ENCODE peak calls at places on chromosomes 12 and 14, in eight cellular contexts. Z is H9, H is GM20000, T is fibroblast of lung, L is lower leg skin, N is NB4, V is fibroblast of mammary gland, Q is Calu3. S is an unnamed sample.

GRCh38 chr14:92589213-92589852 is 75.8 kb downstream of the RIN3 start:
- DNase-seq in L (no peak), H (peak), Z (no peak), T (peak), V (peak), N (peak), Q (no peak), S (no peak)

GRCh38 chr12:544142-544541 is 84.4 kb downstream of the B4GALNT3 start:
- DNase-seq in Z (no peak), H (no peak), T (no peak), N (no peak), V (no peak), L (no peak), Q (no peak), S (no peak)

GRCh38 chr12:63040526-63041220 is 105.7 kb upstream of the PPM1H start:
- DNase-seq in L (no peak), N (no peak), Z (no peak), H (no peak), T (no peak), Q (no peak), V (no peak), S (no peak)

GRCh38 chr14:64965356-64966000 is 6.7 kb downstream of the RAB15 start:
- DNase-seq in N (no peak), T (no peak), L (no peak), H (no peak), V (no peak), Z (no peak), Q (no peak), S (no peak)

GRCh38 chr12:46377678-46378077 is 5.1 kb upstream of the SLC38A2 start:
- DNase-seq in N (no peak), V (peak), T (peak), H (no peak), Q (no peak), L (no peak), Z (no peak), S (no peak)

GRCh38 chr12:67661311-67662011 is 12.9 kb downstream of the DYRK2 start:
- DNase-seq in Q (no peak), T (peak), L (no peak), V (peak), Z (no peak), H (no peak), N (peak), S (no peak)

GRCh38 chr12:113002155-113002554 is 23.8 kb downstream of the OAS2 start:
- DNase-seq in N (peak), T (no peak), Z (peak), V (no peak), L (no peak), H (no peak), Q (no peak), S (peak)

GRCh38 chr12:94204647-94205247 is 56.4 kb downstream of the PLXNC1 start:
- DNase-seq in V (no peak), Q (no peak), N (no peak), L (no peak), Z (no peak), H (peak), T (no peak), S (no peak)

GRCh38 chr12:14952295-14952995 is 9.0 kb downstream of the ARHGDIB start:
- DNase-seq in V (peak), Z (no peak), L (no peak), T (peak), Q (peak), N (peak), H (peak), S (no peak)

GRCh38 chr12:109099426-109100020 is 2.1 kb downstream of the UNG start:
- DNase-seq in L (no peak), Q (no peak), V (no peak), N (no peak), H (no peak), Z (no peak), T (peak), S (no peak)

GRCh38 chr12:67099858-67100257 is 169.3 kb upstream of the CAND1 start:
- DNase-seq in Z (no peak), H (no peak), Q (no peak), L (no peak), V (no peak), N (no peak), T (no peak), S (no peak)

GRCh38 chr12:94046626-94047410 is 101.6 kb upstream of the PLXNC1 start:
- DNase-seq in H (no peak), V (peak), T (no peak), L (no peak), N (peak), Q (no peak), Z (no peak), S (no peak)

GRCh38 chr12:108364879-108365278 is 25.8 kb upstream of the CMKLR1 start:
- DNase-seq in Q (no peak), V (no peak), T (no peak), H (no peak), Z (no peak), L (no peak), N (peak), S (peak)

GRCh38 chr14:88895116-88895515 is 70.7 kb downstream of the TTC8 start:
- DNase-seq in L (no peak), N (no peak), T (peak), Q (no peak), H (no peak), V (peak), Z (no peak), S (no peak)

GRCh38 chr12:7023096-7023495 is 4.8 kb upstream of the LPCAT3 start:
- DNase-seq in Z (no peak), T (no peak), Q (no peak), N (no peak), V (no peak), L (no peak), H (no peak), S (no peak)

GRCh38 chr14:105145381-105146180 is 23.0 kb downstream of the JAG2 start:
- DNase-seq in N (no peak), T (no peak), Q (no peak), L (no peak), Z (no peak), H (no peak), V (no peak), S (no peak)

GRCh38 chr14:70735043-70735442 is 74.3 kb downstream of the MAP3K9 start:
- DNase-seq in H (no peak), Q (no peak), Z (no peak), N (no peak), T (no peak), V (peak), L (no peak), S (no peak)

GRCh38 chr12:93889516-93890202 is 212.5 kb downstream of the CRADD start:
- DNase-seq in L (no peak), Z (no peak), Q (no peak), V (peak), T (no peak), N (peak), H (no peak), S (no peak)

GRCh38 chr14:48973136-48973535 is 613.0 kb downstream of the RPS29 start:
- DNase-seq in T (peak), V (no peak), H (no peak), N (no peak), Q (no peak), Z (no peak), L (no peak), S (no peak)

GRCh38 chr14:105547741-105548169 is 21.4 kb downstream of the TMEM121 start:
- DNase-seq in L (no peak), H (no peak), T (no peak), N (no peak), Q (no peak), V (no peak), Z (no peak), S (no peak)

GRCh38 chr12:108387771-108388170 is 48.7 kb upstream of the CMKLR1 start:
- DNase-seq in L (no peak), T (no peak), H (no peak), Q (no peak), N (no peak), Z (no peak), V (no peak), S (no peak)

GRCh38 chr12:57741413-57741789 is 2.9 kb upstream of the AGAP2 start:
- DNase-seq in N (no peak), T (no peak), L (no peak), H (no peak), V (no peak), Q (no peak), Z (no peak), S (no peak)

GRCh38 chr14:31161274-31161673 is 46.3 kb downstream of the HECTD1 start:
- DNase-seq in Q (no peak), V (no peak), N (no peak), Z (no peak), L (no peak), H (no peak), T (peak), S (no peak)

DNA sequence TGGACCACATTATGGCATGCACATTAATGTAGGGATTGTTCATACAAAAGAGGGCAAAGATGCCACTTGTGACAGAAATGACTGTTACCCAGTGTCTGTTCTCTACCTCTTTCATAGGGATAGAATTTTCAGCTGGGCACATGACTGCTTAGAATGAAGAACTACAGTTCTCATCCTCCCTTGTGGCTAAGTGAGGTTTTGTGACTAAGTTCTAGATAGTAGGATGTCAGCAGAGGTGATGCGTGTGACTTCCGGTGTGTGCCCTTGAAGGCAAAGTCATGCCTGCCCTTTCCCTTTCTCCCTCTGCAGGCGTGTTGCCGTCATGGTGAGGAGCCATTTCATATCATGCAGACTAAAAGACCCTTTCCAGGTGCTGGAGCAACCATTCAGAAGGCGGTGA is 99.3 kb downstream of the CACNA1C start:
- DNase-seq in T (no peak), L (no peak), Q (no peak), H (no peak), V (no peak), Z (no peak), N (no peak), S (no peak)
- TF ChIP-seq CTCF in T (no peak), L (no peak), Q (no peak), H (no peak), V (no peak), Z (no peak), N (no peak), S (no peak)

DNA sequence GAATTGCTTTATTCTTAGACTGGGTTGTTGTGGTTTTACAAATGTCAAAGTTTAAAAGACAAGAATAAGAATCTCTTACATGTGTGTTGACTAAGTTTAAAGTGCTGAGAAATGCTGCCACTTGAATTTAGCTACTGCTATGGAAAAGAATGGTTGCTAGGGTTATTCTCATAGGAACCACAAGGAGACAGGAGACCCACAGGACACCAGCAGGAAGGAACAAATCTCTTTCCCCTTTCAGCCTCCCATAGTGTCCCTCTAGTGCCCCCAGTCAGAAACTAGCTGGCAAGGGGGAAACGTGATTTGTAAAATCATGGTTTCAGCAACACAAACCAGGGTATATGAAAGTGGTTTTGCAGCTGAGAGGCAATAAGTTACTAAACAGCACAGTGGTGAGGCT is 102.7 kb downstream of the ST8SIA1 start:
- DNase-seq in Q (no peak), V (peak), N (no peak), H (no peak), L (no peak), T (peak), Z (no peak), S (no peak)
- TF ChIP-seq CTCF in Q (no peak), V (peak), N (no peak), H (no peak), L (no peak), T (peak), Z (peak), S (no peak)

DNA sequence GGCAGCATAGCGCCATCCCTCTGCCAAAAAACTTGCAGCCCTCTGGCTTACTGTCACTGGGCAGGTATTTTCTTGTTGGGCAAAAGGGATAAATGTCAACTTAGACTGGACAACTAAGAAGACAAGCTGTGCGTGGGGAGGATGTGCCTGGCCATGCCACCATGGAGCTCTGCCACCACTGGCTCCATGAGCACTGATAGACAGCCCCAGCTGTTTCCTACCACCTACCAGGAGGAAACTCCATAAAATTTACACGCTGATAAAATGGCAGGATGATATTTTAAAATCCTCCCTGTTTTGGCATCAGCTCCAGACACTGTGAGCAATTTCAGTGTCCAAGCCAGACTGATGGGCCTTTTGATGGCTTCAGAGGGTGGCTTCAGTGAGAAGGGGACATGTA is 7.1 kb upstream of the GALNT16 start:
- DNase-seq in Z (no peak), H (no peak), T (no peak), Q (no peak), L (no peak), N (no peak), V (no peak), S (no peak)
- TF ChIP-seq CTCF in Z (no peak), H (no peak), T (no peak), Q (no peak), L (no peak), N (no peak), V (no peak), S (no peak)

GRCh38 chr12:20268121-20268732 is 100.1 kb upstream of the PDE3A start:
- DNase-seq in N (peak), Z (no peak), V (peak), L (no peak), H (no peak), Q (no peak), T (peak), S (no peak)
- TF ChIP-seq CTCF in N (no peak), Z (no peak), V (no peak), L (no peak), H (no peak), Q (no peak), T (no peak), S (no peak)

DNA sequence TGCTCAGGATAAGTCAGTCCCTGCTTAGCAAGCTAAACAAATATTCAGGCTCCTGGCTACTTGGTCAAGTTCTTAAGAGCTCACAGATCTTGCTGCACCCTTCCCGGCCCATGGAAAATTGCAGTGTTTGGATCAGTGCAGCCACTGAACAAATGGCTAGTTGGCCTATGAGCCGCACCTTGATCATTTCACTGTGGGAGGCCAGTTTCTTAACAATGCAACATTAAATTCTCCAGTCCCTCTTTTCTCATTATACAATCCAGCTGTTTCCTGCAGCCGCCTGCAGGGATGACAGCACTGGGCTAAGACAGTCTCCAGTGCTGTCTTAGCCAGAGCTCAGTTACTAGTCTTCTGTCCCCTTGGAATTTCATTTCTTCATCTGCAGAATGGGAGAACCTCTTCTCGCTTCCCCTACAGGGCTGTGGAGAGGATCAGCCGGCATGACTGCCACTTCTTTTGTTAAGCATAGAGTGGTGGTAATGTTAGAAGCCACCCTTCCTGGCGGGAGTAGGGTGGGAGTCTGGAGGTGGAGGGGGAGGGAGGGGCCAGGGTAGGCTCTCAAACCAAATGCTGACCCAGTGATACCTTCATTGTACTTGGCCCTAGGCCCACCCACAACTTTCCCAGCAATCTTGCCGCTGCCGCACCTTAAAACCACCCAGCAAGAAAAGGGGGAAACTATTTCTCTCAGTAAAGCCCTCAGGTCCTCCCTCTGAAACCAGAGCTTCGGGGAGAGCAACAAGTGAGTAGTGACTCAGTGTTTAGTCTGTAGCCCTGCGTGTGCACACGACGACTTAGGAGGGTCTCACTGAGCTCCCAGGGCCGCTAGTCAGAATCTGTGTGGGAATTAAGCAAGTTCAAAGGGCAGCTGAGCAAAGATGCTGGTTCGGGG is 145.7 kb downstream of the NUAK1 start:
- DNase-seq in Z (no peak), H (no peak), Q (no peak), T (peak), V (no peak), L (no peak), N (no peak), S (no peak)
- TF ChIP-seq CTCF in Z (no peak), H (no peak), Q (no peak), T (no peak), V (no peak), L (no peak), N (no peak), S (no peak)

DNA sequence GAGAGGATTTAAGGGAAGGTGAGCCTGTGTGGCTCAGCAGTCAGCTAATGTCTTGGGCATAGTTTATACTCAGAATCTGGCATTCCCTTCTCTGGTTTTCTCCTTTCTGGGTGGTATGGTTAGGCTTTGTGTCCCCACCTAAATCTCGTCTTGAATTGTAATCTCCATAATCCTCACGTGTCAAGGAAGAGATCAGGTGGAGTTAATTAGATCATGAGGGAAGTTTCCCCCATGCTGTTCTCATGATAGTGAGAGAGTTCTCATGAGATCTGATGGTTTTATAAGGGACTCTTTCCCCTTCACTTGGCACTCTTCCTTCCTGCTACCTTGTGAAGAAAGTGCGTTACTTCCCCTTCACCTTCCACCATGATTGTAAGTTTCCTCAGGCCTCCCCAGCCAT is 169.8 kb upstream of the PELI2 start:
- DNase-seq in V (no peak), T (no peak), H (no peak), L (no peak), Q (no peak), Z (no peak), N (no peak), S (no peak)
- TF ChIP-seq CTCF in V (no peak), T (no peak), H (no peak), L (no peak), Q (no peak), Z (no peak), N (no peak), S (no peak)

GRCh38 chr12:92244036-92244435 is 98.4 kb upstream of the BTG1 start:
- DNase-seq in Q (no peak), T (no peak), Z (no peak), V (peak), H (no peak), L (peak), N (no peak), S (no peak)
- TF ChIP-seq CTCF in Q (no peak), T (no peak), Z (no peak), V (peak), H (no peak), L (no peak), N (no peak), S (no peak)

GRCh38 chr12:27123642-27124041 is 41.3 kb upstream of the C12orf71 start:
- DNase-seq in T (no peak), Z (no peak), L (no peak), N (peak), Q (no peak), H (peak), V (peak), S (no peak)
- TF ChIP-seq CTCF in T (no peak), Z (peak), L (no peak), N (peak), Q (no peak), H (no peak), V (peak), S (no peak)

S was measured in suprapubic skin.